ENCODE peak calls at places on chromosomes 6 and 20, in nine cellular contexts. D is GM12878, M is sigmoid colon, X is GM23338, J is transverse colon, T is prostate gland, U is endothelial cell of umbilical vein, C is stomach, L is K562. V is an unnamed sample.
A peak's percentile ranks its signal among the peaks of the same experiment; 100 is the strongest.

GRCh38 chr20:44309763-44310663 is 989 bp downstream of the FITM2 start:
- DNase-seq in M (no peak), C (no peak), U (peak; percentile 15), D (no peak), X (peak; percentile 12), T (no peak), L (peak; percentile 60), J (peak; percentile 60), V (no peak)

GRCh38 chr20:60469829-60470228 is 511.6 kb downstream of the CDH26 start:
- DNase-seq in U (no peak), C (no peak), T (no peak), D (no peak), J (no peak), L (no peak), M (no peak), X (no peak), V (no peak)

GRCh38 chr20:58131111-58131510 is 97.3 kb downstream of the ANKRD60 start:
- DNase-seq in T (no peak), D (no peak), L (no peak), C (no peak), M (peak; percentile 54), J (no peak), U (no peak), X (no peak), V (no peak)

GRCh38 chr6:12366732-12367131 is 76.6 kb downstream of the EDN1 start:
- DNase-seq in M (no peak), J (no peak), D (no peak), U (no peak), T (no peak), X (no peak), C (no peak), L (no peak), V (no peak)

GRCh38 chr6:13479971-13480434 is 7.4 kb downstream of the GFOD1 start:
- DNase-seq in T (no peak), C (no peak), J (no peak), D (no peak), L (no peak), X (no peak), M (no peak), U (no peak), V (no peak)

GRCh38 chr6:9121551-9121950 is 686.2 kb upstream of the SLC35B3 start:
- DNase-seq in C (no peak), J (no peak), X (no peak), U (no peak), L (no peak), M (no peak), T (no peak), D (no peak), V (no peak)

GRCh38 chr6:42679358-42679757 is 43.0 kb downstream of the PRPH2 start:
- DNase-seq in M (no peak), X (no peak), U (no peak), D (no peak), J (no peak), T (no peak), L (no peak), C (no peak), V (no peak)

GRCh38 chr6:121124600-121124999 is 209.7 kb downstream of the TBC1D32 start:
- DNase-seq in D (no peak), L (no peak), U (no peak), X (no peak), J (no peak), C (no peak), T (no peak), M (no peak), V (no peak)

GRCh38 chr6:138161118-138161433 is 663 bp upstream of the ARFGEF3 start:
- DNase-seq in L (no peak), M (no peak), X (peak; percentile 51), D (no peak), T (no peak), J (no peak), U (no peak), C (no peak), V (no peak)

GRCh38 chr6:138160329-138161117 is 1.2 kb upstream of the ARFGEF3 start:
- DNase-seq in X (no peak), M (no peak), T (peak; percentile 49), D (no peak), J (no peak), L (no peak), U (no peak), C (no peak), V (no peak)

GRCh38 chr6:138162104-138162946 is 586 bp downstream of the ARFGEF3 start:
- DNase-seq in D (no peak), M (no peak), U (peak; percentile 30), C (peak; percentile 57), T (peak; percentile 31), J (peak; percentile 18), L (no peak), X (peak; percentile 59), V (no peak)

GRCh38 chr6:138162947-138163569 is 1.3 kb downstream of the ARFGEF3 start:
- DNase-seq in M (no peak), L (no peak), D (no peak), X (peak; percentile 43), C (no peak), J (no peak), T (no peak), U (no peak), V (no peak)

GRCh38 chr6:138161434-138162103 is at the start of gene ARFGEF3:
- DNase-seq in D (no peak), M (no peak), U (peak; percentile 42), L (peak; percentile 60), T (peak; percentile 66), X (peak; percentile 82), J (peak; percentile 69), C (peak; percentile 82), V (no peak)
- TF ChIP-seq POLR2AphosphoS5 in D (no peak), M (no peak), U (no peak), L (no peak), T (no peak), X (peak; percentile 59), J (peak; percentile 27), C (no peak), V (peak; percentile 46)

GRCh38 chr6:87945181-87945580 is 102.5 kb upstream of the SPACA1 start:
- DNase-seq in L (no peak), X (no peak), U (no peak), D (no peak), C (no peak), J (no peak), M (no peak), T (no peak), V (no peak)

GRCh38 chr6:87944541-87944954 is 103.1 kb upstream of the SPACA1 start:
- DNase-seq in U (no peak), L (no peak), J (peak; percentile 22), C (peak; percentile 31), M (no peak), X (peak; percentile 31), D (no peak), T (peak; percentile 90), V (no peak)

GRCh38 chr6:87949194-87949593 is 98.4 kb upstream of the SPACA1 start:
- DNase-seq in L (no peak), M (no peak), T (no peak), J (no peak), U (no peak), D (no peak), X (no peak), C (no peak), V (no peak)

GRCh38 chr6:87943191-87943590 is 104.5 kb upstream of the SPACA1 start:
- DNase-seq in U (no peak), M (no peak), L (no peak), D (no peak), T (no peak), X (no peak), J (no peak), C (no peak), V (no peak)

GRCh38 chr6:87945966-87946365 is 101.7 kb upstream of the SPACA1 start:
- DNase-seq in L (no peak), T (peak; percentile 80), M (no peak), J (no peak), C (no peak), X (no peak), D (no peak), U (no peak), V (no peak)
- H3K27ac ChIP-seq in L (no peak overlapping the region), T (peak overlapping the region; percentile 48), M (no peak overlapping the region), J (no peak overlapping the region), C (no peak overlapping the region), X (no peak overlapping the region), D (no peak overlapping the region), U (no peak overlapping the region), V (no peak overlapping the region)

GRCh38 chr6:30188541-30188940 is 24.7 kb downstream of the TRIM26 start:
- DNase-seq in J (no peak), L (no peak), D (no peak), X (no peak), U (no peak), C (no peak), T (no peak), M (no peak), V (no peak)

GRCh38 chr6:30180145-30180544 is 16.8 kb downstream of the TRIM15 start:
- DNase-seq in M (no peak), X (no peak), U (no peak), L (no peak), T (no peak), C (no peak), D (no peak), J (no peak), V (no peak)

GRCh38 chr6:30184417-30185031 is 21.2 kb downstream of the TRIM15 start:
- DNase-seq in L (no peak), T (no peak), D (no peak), J (no peak), C (no peak), M (no peak), U (no peak), X (no peak), V (no peak)

GRCh38 chr6:30185846-30186484 is 22.6 kb downstream of the TRIM15 start:
- DNase-seq in L (no peak), M (no peak), T (no peak), J (no peak), D (no peak), C (no peak), U (no peak), X (no peak), V (peak; percentile 31)
- TF ChIP-seq POLR2AphosphoS5 in L (no peak), M (no peak), T (no peak), J (no peak), D (peak; percentile 50), C (no peak), U (no peak), X (no peak), V (no peak)

GRCh38 chr6:36336210-36336588 is 489 bp downstream of the BNIP5 start:
- DNase-seq in M (no peak), X (no peak), D (no peak), J (no peak), C (no peak), T (no peak), L (no peak), U (no peak), V (no peak)

GRCh38 chr6:36337814-36338213 is 1.1 kb upstream of the BNIP5 start:
- DNase-seq in T (no peak), X (no peak), L (no peak), J (no peak), C (no peak), M (no peak), D (no peak), U (no peak), V (no peak)

GRCh38 chr6:36334832-36335459 is 1.7 kb downstream of the BNIP5 start:
- DNase-seq in J (peak; percentile 56), C (peak; percentile 50), T (no peak), X (no peak), D (no peak), U (no peak), L (no peak), M (no peak), V (no peak)

GRCh38 chr6:36335465-36336209 is 1.1 kb downstream of the BNIP5 start:
- DNase-seq in U (no peak), T (no peak), M (no peak), L (no peak), D (no peak), C (no peak), X (no peak), J (peak; percentile 34), V (no peak)

DNA sequence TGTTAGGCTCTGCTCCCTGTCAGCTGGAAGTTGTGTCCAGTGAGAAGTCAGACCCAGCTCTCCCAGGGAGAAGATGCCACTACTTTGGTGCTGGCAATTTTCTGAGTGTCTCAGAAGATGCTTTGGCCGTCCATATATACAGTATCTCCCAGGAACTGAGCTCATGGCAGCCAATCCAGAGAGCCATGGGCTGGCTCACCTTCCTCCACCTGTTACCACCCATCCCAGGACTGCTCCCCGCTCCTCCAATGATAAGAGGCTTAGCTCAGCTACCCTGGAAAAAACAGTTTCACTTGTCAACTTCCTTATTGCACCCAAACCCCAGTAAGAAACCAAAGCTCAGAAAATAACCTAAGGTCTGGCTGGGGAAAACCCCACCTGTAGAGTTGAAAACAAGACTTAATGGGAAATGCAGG is at the start of gene BNIP5:
- DNase-seq in D (no peak), U (no peak), J (peak; percentile 77), X (no peak), T (no peak), M (no peak), L (no peak), C (peak; percentile 50), V (no peak)
- H3K27ac ChIP-seq in D (no peak within 1 kb of the TSS), U (no peak within 1 kb of the TSS), J (peak within 1 kb of the TSS; percentile 83), X (no peak within 1 kb of the TSS), T (no peak within 1 kb of the TSS), M (no peak within 1 kb of the TSS), L (no peak within 1 kb of the TSS), C (peak within 1 kb of the TSS; percentile 57), V (no peak within 1 kb of the TSS)